ENCODE peak calls at places on chromosomes 6 and 20, in six cellular contexts. B, T, S, Z, E and N are unnamed samples.

GRCh38 chr20:36720510-36720909 is 25.4 kb downstream of the NDRG3 start:
- DNase-seq in T (no peak), S (no peak), Z (no peak), B (peak; percentile 22), E (no peak), N (no peak)

GRCh38 chr6:1190361-1190760 is 121.5 kb upstream of the FOXQ1 start:
- DNase-seq in E (peak; percentile 89), B (peak; percentile 67), T (no peak), Z (no peak), S (peak; percentile 92), N (no peak)

GRCh38 chr6:4397307-4397706 is 261.9 kb upstream of the ECI2 start:
- DNase-seq in B (no peak), S (no peak), T (no peak), E (no peak), Z (no peak), N (no peak)

GRCh38 chr6:7737867-7738266 is 12.0 kb downstream of the BMP6 start:
- DNase-seq in B (no peak), Z (no peak), T (no peak), E (no peak), S (no peak), N (no peak)

GRCh38 chr6:126170875-126171489 is 168.9 kb upstream of the CENPW start:
- DNase-seq in S (peak; percentile 62), B (no peak), E (no peak), Z (no peak), T (peak; percentile 17), N (peak; percentile 19)

GRCh38 chr6:25359191-25359861 is 80.2 kb downstream of the CARMIL1 start:
- DNase-seq in B (peak; percentile 85), S (no peak), T (no peak), Z (peak; percentile 56), E (peak; percentile 24), N (no peak)

GRCh38 chr20:17612287-17612974 is 42.6 kb downstream of the DSTN start:
- DNase-seq in T (peak; percentile 43), S (no peak), B (peak; percentile 57), E (no peak), Z (peak; percentile 47), N (peak; percentile 45)

GRCh38 chr6:133360194-133360593 is 119.0 kb downstream of the EYA4 start:
- DNase-seq in E (no peak), Z (no peak), T (no peak), B (no peak), S (no peak), N (no peak)

GRCh38 chr6:31737315-31738047 is 1.2 kb upstream of the CLIC1 start:
- DNase-seq in B (no peak), S (peak; percentile 68), E (no peak), T (peak; percentile 52), Z (no peak), N (no peak)

GRCh38 chr6:132214716-132215115 is 186.6 kb downstream of the MOXD1 start:
- DNase-seq in T (no peak), Z (no peak), B (no peak), E (no peak), S (no peak), N (no peak)

GRCh38 chr6:122673345-122673961 is 63.2 kb downstream of the PKIB start:
- DNase-seq in B (peak; percentile 69), E (no peak), T (no peak), Z (no peak), S (no peak), N (no peak)
- H3K4me1 ChIP-seq in B (no peaks in the 10 kb centered on the region), E (no peaks in the 10 kb centered on the region), T (no peaks in the 10 kb centered on the region), Z (no peaks in the 10 kb centered on the region), S (no peaks in the 10 kb centered on the region), N (no peaks in the 10 kb centered on the region)

GRCh38 chr6:108656834-108657233 is 96.1 kb downstream of the FOXO3 start:
- DNase-seq in B (no peak), S (no peak), E (no peak), T (no peak), Z (no peak), N (peak; percentile 42)
- H3K4me1 ChIP-seq in B (peaks cover 44% of the 10 kb centered on the region), S (no peaks in the 10 kb centered on the region), E (peaks cover 26% of the 10 kb centered on the region), T (peaks cover 47% of the 10 kb centered on the region), Z (peaks cover 94% of the 10 kb centered on the region), N (peaks cover 86% of the 10 kb centered on the region)

GRCh38 chr20:3801846-3802245 is 5.7 kb downstream of the CDC25B start:
- DNase-seq in E (no peak), S (no peak), T (no peak), B (no peak), Z (no peak), N (no peak)

GRCh38 chr20:3802524-3803239 is 6.6 kb downstream of the CDC25B start:
- DNase-seq in Z (no peak), B (no peak), S (no peak), E (no peak), T (no peak), N (no peak)

GRCh38 chr20:3800256-3800877 is 4.3 kb downstream of the CDC25B start:
- DNase-seq in Z (no peak), S (peak; percentile 81), E (no peak), T (no peak), B (no peak), N (no peak)

GRCh38 chr20:3801299-3801698 is 5.2 kb downstream of the CDC25B start:
- DNase-seq in B (no peak), S (no peak), T (no peak), Z (no peak), E (no peak), N (no peak)

DNA sequence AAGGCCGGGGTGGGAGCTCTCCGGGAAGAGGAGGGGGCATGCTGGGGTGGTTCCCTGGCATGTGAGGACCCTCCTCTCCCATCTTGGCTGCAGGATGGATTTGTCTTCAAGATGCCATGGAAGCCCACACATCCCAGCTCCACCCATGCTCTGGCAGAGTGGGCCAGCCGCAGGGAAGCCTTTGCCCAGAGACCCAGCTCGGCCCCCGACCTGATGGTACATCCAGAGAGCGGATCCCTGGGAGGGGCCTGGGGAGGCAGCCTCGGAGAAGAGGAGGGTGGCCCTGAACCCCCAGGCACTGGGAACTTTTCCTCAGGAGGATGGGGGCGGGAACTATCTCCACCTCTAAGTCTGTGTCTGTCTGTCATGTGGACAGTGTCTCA is 4.8 kb downstream of the CDC25B start:
- DNase-seq in Z (no peak), B (no peak), T (no peak), E (no peak), S (no peak), N (no peak)
- H3K4me1 ChIP-seq in Z (peaks cover 31% of the 10 kb centered on the region), B (peaks cover 36% of the 10 kb centered on the region), T (peaks cover 41% of the 10 kb centered on the region), E (peaks cover 10% of the 10 kb centered on the region), S (peaks cover 13% of the 10 kb centered on the region), N (peaks cover 23% of the 10 kb centered on the region)

DNA sequence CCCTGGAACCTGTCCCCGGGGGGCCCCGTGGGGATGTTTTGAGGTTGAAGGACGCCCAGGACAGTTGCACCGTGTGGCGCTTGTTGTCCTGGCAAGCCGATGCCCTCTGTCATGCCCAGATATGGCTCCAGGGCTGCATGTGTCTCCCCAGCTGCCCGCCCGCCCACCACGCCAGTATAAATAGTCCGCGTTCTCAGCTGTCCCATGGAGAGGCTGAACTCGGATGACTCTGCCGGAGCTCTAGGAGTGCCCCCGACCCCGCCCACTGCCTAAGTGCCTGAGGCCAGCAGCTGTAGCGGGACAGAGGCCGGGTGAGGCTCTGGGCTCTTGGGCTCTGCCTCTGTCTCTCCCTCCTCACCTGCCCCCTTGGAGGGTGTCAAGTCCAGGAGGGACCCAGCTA is 83.0 kb upstream of the GATA5 start:
- DNase-seq in Z (no peak), E (no peak), B (no peak), S (no peak), T (no peak), N (no peak)
- H3K4me1 ChIP-seq in Z (no peaks in the 10 kb centered on the region), E (no peaks in the 10 kb centered on the region), B (no peaks in the 10 kb centered on the region), S (no peaks in the 10 kb centered on the region), T (peaks cover 27% of the 10 kb centered on the region), N (no peaks in the 10 kb centered on the region)

DNA sequence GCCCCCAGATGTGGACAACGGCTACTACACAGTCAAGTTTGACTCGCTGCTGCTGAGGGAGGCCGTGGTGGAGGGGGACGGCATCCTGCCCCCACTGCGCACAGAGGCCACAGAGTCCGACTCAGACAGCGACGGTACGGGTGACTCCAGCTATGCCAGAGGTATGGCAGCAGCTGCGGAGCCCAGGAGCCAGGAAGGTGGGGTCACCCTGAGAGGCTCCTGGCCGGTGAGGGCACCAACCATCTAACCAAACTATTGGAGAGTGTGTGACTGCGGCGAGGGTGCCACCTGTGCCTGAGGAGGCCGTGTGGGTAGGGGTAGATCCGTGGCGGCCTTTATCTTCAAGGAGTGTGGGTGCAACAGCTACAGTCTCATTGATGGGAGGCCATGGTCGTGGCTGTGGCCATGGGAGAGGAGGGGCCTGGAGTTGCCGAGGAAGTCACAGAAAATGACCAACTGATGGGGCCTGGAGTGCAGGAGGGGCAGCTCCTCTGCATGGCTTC is 2.8 kb upstream of the LIME1 start:
- DNase-seq in E (no peak), S (no peak), Z (no peak), T (no peak), B (no peak), N (no peak)
- H3K4me1 ChIP-seq in E (peaks cover 11% of the 10 kb centered on the region), S (no peaks in the 10 kb centered on the region), Z (peaks cover 15% of the 10 kb centered on the region), T (peaks cover 32% of the 10 kb centered on the region), B (no peaks in the 10 kb centered on the region), N (peaks cover 19% of the 10 kb centered on the region)

GRCh38 chr6:14366880-14367279 is 249.3 kb downstream of the CD83 start:
- DNase-seq in B (no peak), S (peak; percentile 22), E (no peak), Z (no peak), T (no peak), N (no peak)

GRCh38 chr6:14367296-14367695 is 249.7 kb downstream of the CD83 start:
- DNase-seq in Z (no peak), T (no peak), B (no peak), S (no peak), E (no peak), N (no peak)

GRCh38 chr6:14372738-14373484 is 255.3 kb downstream of the CD83 start:
- DNase-seq in Z (no peak), T (no peak), S (no peak), B (no peak), E (no peak), N (no peak)

GRCh38 chr6:14371530-14371929 is 254.0 kb downstream of the CD83 start:
- DNase-seq in S (no peak), E (no peak), Z (no peak), T (no peak), B (no peak), N (no peak)

GRCh38 chr6:14369717-14370116 is 252.1 kb downstream of the CD83 start:
- DNase-seq in B (no peak), T (no peak), S (peak; percentile 35), Z (no peak), E (no peak), N (no peak)
- H3K4me1 ChIP-seq in B (no peaks in the 10 kb centered on the region), T (no peaks in the 10 kb centered on the region), S (peaks cover 3% of the 10 kb centered on the region), Z (no peaks in the 10 kb centered on the region), E (no peaks in the 10 kb centered on the region), N (no peaks in the 10 kb centered on the region)

DNA sequence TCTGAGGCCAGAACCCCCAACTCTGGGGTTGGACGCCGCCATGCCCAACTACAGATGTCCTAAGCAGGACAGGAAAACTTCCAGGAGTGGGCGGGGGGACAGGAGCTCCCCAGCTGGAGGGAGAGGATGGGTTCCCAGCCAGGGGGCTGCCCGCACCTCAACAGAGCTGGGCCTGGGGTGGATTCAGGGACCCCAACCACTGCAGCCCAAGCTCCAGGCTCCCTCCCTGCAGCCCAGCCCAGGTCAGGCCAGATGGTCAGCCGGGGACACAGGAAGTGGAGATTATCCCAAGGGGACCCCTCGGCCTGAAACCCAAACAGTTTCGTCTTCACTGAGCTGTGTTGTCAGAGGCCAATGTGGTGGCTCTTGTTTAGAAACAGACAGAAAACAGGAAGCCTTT is 9.4 kb downstream of the LAMA5 start:
- DNase-seq in T (no peak), Z (no peak), E (no peak), S (no peak), B (no peak), N (no peak)
- H3K4me1 ChIP-seq in T (peaks cover 62% of the 10 kb centered on the region), Z (peaks cover 97% of the 10 kb centered on the region), E (peaks cover 84% of the 10 kb centered on the region), S (peaks cover 16% of the 10 kb centered on the region), B (peaks cover 39% of the 10 kb centered on the region), N (peaks cover 74% of the 10 kb centered on the region)